ENCODE peak calls at places on chromosomes 11 and 22, in seven cellular contexts. One of them, this sample, is unnamed.
A peak's percentile ranks its signal among the peaks of the same experiment; 100 is the strongest.

GRCh38 chr11:28585007-28585406 is 476.8 kb downstream of the METTL15 start:
- DNase-seq in heart left ventricle: no peak
- DNase-seq in astrocyte: peak; percentile 42
- DNase-seq in uterus: no peak
- DNase-seq in left ventricle myocardium inferior: no peak
- DNase-seq in ovary: no peak
- DNase-seq in neural progenitor cell: no peak
- DNase-seq in this sample: no peak

GRCh38 chr11:18769802-18770456 is 21.7 kb downstream of the PTPN5 start:
- DNase-seq in heart left ventricle: no peak
- DNase-seq in uterus: no peak
- DNase-seq in left ventricle myocardium inferior: no peak
- DNase-seq in astrocyte: no peak
- DNase-seq in ovary: no peak
- DNase-seq in neural progenitor cell: no peak
- DNase-seq in this sample: no peak

GRCh38 chr11:126339866-126340434 is 15.5 kb upstream of the ST3GAL4 start:
- DNase-seq in ovary: peak; percentile 55
- DNase-seq in astrocyte: peak; percentile 68
- DNase-seq in neural progenitor cell: peak; percentile 35
- DNase-seq in heart left ventricle: peak; percentile 81
- DNase-seq in left ventricle myocardium inferior: peak; percentile 81
- DNase-seq in uterus: peak; percentile 75
- DNase-seq in this sample: no peak

GRCh38 chr11:111565111-111565720 is 24.7 kb downstream of the LAYN start:
- DNase-seq in ovary: peak; percentile 60
- DNase-seq in left ventricle myocardium inferior: peak; percentile 26
- DNase-seq in astrocyte: no peak
- DNase-seq in uterus: peak; percentile 68
- DNase-seq in heart left ventricle: no peak
- DNase-seq in neural progenitor cell: peak; percentile 55
- DNase-seq in this sample: peak; percentile 46

GRCh38 chr11:5550440-5551095 is 2.2 kb upstream of the OR52H1 start:
- DNase-seq in left ventricle myocardium inferior: no peak
- DNase-seq in uterus: no peak
- DNase-seq in ovary: no peak
- DNase-seq in heart left ventricle: no peak
- DNase-seq in neural progenitor cell: no peak
- DNase-seq in astrocyte: peak; percentile 92
- DNase-seq in this sample: no peak

GRCh38 chr11:86261328-86261727 is 16.8 kb downstream of the EED start:
- DNase-seq in astrocyte: no peak
- DNase-seq in heart left ventricle: no peak
- DNase-seq in ovary: no peak
- DNase-seq in uterus: no peak
- DNase-seq in left ventricle myocardium inferior: no peak
- DNase-seq in neural progenitor cell: no peak
- DNase-seq in this sample: no peak

GRCh38 chr11:78197816-78198215 is 9.1 kb downstream of the USP35 start:
- DNase-seq in neural progenitor cell: no peak
- DNase-seq in uterus: no peak
- DNase-seq in ovary: no peak
- DNase-seq in left ventricle myocardium inferior: no peak
- DNase-seq in astrocyte: no peak
- DNase-seq in heart left ventricle: no peak
- DNase-seq in this sample: no peak

GRCh38 chr22:25729595-25729994 is 12.4 kb upstream of the MYO18B start:
- DNase-seq in ovary: no peak
- DNase-seq in uterus: no peak
- DNase-seq in heart left ventricle: no peak
- DNase-seq in left ventricle myocardium inferior: no peak
- DNase-seq in neural progenitor cell: no peak
- DNase-seq in astrocyte: no peak
- DNase-seq in this sample: no peak

GRCh38 chr11:20397281-20397680 is 9.8 kb downstream of the PRMT3 start:
- DNase-seq in uterus: no peak
- DNase-seq in astrocyte: peak; percentile 37
- DNase-seq in heart left ventricle: no peak
- DNase-seq in neural progenitor cell: peak; percentile 61
- DNase-seq in left ventricle myocardium inferior: no peak
- DNase-seq in ovary: no peak
- DNase-seq in this sample: no peak

GRCh38 chr22:28017558-28017820 is 98.4 kb upstream of the PITPNB start:
- DNase-seq in heart left ventricle: no peak
- DNase-seq in ovary: no peak
- DNase-seq in neural progenitor cell: no peak
- DNase-seq in uterus: no peak
- DNase-seq in left ventricle myocardium inferior: no peak
- DNase-seq in astrocyte: no peak
- DNase-seq in this sample: no peak

GRCh38 chr11:86688398-86689179 is 16.2 kb upstream of the ME3 start:
- DNase-seq in astrocyte: peak; percentile 78
- DNase-seq in heart left ventricle: no peak
- DNase-seq in uterus: no peak
- DNase-seq in neural progenitor cell: no peak
- DNase-seq in left ventricle myocardium inferior: no peak
- DNase-seq in ovary: no peak
- DNase-seq in this sample: no peak

GRCh38 chr22:26656896-26657851 is at the start of gene MIAT:
- DNase-seq in astrocyte: no peak
- DNase-seq in heart left ventricle: peak; percentile 71
- DNase-seq in left ventricle myocardium inferior: no peak
- DNase-seq in neural progenitor cell: peak; percentile 89
- DNase-seq in ovary: no peak
- DNase-seq in uterus: no peak
- DNase-seq in this sample: peak; percentile 67

GRCh38 chr11:73999581-74000306 is 9.1 kb downstream of the UCP3 start:
- DNase-seq in uterus: no peak
- DNase-seq in neural progenitor cell: no peak
- DNase-seq in left ventricle myocardium inferior: no peak
- DNase-seq in heart left ventricle: no peak
- DNase-seq in astrocyte: no peak
- DNase-seq in ovary: no peak
- DNase-seq in this sample: no peak

GRCh38 chr22:35349368-35349703 is 31.6 kb upstream of the HMOX1 start:
- DNase-seq in astrocyte: no peak
- DNase-seq in uterus: no peak
- DNase-seq in heart left ventricle: peak; percentile 55
- DNase-seq in ovary: no peak
- DNase-seq in left ventricle myocardium inferior: no peak
- DNase-seq in neural progenitor cell: no peak
- DNase-seq in this sample: no peak

GRCh38 chr22:35102663-35103062 is 36.7 kb downstream of the ISX start:
- DNase-seq in heart left ventricle: no peak
- DNase-seq in left ventricle myocardium inferior: no peak
- DNase-seq in neural progenitor cell: peak; percentile 25
- DNase-seq in uterus: no peak
- DNase-seq in astrocyte: no peak
- DNase-seq in ovary: no peak
- DNase-seq in this sample: no peak

DNA sequence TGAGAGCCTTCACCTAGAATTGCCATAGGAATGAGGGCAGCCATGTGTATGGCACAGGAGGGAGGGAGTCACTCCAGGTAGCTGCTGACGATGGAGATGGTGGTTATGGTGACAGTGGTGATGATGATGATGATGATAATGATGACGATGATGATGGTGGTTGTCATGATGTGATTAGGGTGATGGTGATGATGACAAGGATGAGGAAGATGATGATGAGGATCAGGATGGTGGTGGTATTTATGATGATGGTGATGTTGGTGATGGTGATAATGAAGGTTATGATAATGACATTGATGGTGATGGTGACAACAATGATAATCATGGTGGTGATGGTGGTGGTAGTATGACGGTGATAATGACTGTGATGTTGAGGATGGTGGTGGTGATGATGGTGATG is 1130.5 kb downstream of the BRD1 start:
- DNase-seq in left ventricle myocardium inferior: no peak
- DNase-seq in uterus: no peak
- DNase-seq in astrocyte: no peak
- DNase-seq in ovary: no peak
- DNase-seq in neural progenitor cell: no peak
- DNase-seq in heart left ventricle: no peak
- DNase-seq in this sample: no peak
- H3K9me3 ChIP-seq in left ventricle myocardium inferior: no peaks in the 10 kb centered on the region
- H3K9me3 ChIP-seq in uterus: no peaks in the 10 kb centered on the region
- H3K9me3 ChIP-seq in astrocyte: no peaks in the 10 kb centered on the region
- H3K9me3 ChIP-seq in ovary: no peaks in the 10 kb centered on the region
- H3K9me3 ChIP-seq in neural progenitor cell: no peaks in the 10 kb centered on the region
- H3K9me3 ChIP-seq in heart left ventricle: no peaks in the 10 kb centered on the region
- H3K9me3 ChIP-seq in this sample: no peaks in the 10 kb centered on the region

DNA sequence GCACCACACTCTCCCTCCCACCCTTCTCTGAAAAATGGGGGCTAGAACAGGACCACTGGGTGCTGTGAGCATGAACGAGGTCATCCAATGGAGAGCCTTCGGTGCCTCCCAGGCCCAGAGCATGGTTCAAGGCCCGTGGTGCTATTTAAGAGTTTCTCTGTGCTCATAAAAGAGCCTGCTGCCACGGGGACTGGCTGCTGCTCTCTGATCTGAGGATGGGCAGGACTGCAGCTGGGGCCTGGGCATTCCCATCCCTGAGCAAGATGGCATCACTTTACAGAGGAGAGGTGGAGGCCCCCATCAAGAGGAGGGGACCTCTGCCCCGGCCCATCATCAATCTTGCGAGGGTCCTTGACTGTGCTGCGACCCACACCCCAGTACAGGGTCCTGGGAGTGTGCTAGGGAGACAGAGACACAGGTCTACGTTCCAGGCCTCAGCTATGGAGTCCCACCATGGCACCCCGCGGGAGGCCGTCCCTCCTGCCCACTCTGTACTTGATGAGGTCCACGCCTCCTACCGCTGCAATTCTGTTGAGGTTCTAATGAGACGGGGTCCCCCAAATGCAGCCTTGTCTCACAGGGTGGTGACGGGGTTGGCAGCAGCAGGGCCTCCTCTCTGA is 405.5 kb downstream of the SHANK2 start:
- DNase-seq in heart left ventricle: peak; percentile 33
- DNase-seq in left ventricle myocardium inferior: no peak
- DNase-seq in uterus: no peak
- DNase-seq in neural progenitor cell: no peak
- DNase-seq in astrocyte: no peak
- DNase-seq in ovary: no peak
- DNase-seq in this sample: no peak
- H3K9me3 ChIP-seq in heart left ventricle: no peaks in the 10 kb centered on the region
- H3K9me3 ChIP-seq in left ventricle myocardium inferior: peaks cover 20% of the 10 kb centered on the region
- H3K9me3 ChIP-seq in uterus: peaks cover 5% of the 10 kb centered on the region
- H3K9me3 ChIP-seq in neural progenitor cell: no peaks in the 10 kb centered on the region
- H3K9me3 ChIP-seq in astrocyte: no peaks in the 10 kb centered on the region
- H3K9me3 ChIP-seq in ovary: no peaks in the 10 kb centered on the region
- H3K9me3 ChIP-seq in this sample: no peaks in the 10 kb centered on the region

GRCh38 chr11:60679879-60680278 is 19.5 kb upstream of the MS4A8 start:
- DNase-seq in uterus: no peak
- DNase-seq in left ventricle myocardium inferior: no peak
- DNase-seq in heart left ventricle: no peak
- DNase-seq in astrocyte: no peak
- DNase-seq in ovary: no peak
- DNase-seq in neural progenitor cell: no peak
- DNase-seq in this sample: no peak
- H3K9me3 ChIP-seq in uterus: peaks cover 7% of the 10 kb centered on the region
- H3K9me3 ChIP-seq in left ventricle myocardium inferior: peaks cover 46% of the 10 kb centered on the region
- H3K9me3 ChIP-seq in heart left ventricle: no peaks in the 10 kb centered on the region
- H3K9me3 ChIP-seq in astrocyte: peaks cover 8% of the 10 kb centered on the region
- H3K9me3 ChIP-seq in ovary: no peaks in the 10 kb centered on the region
- H3K9me3 ChIP-seq in neural progenitor cell: peaks cover 9% of the 10 kb centered on the region
- H3K9me3 ChIP-seq in this sample: no peaks in the 10 kb centered on the region

GRCh38 chr22:47198801-47199251 is 436.4 kb downstream of the TBC1D22A start:
- DNase-seq in neural progenitor cell: no peak
- DNase-seq in ovary: peak; percentile 9
- DNase-seq in heart left ventricle: no peak
- DNase-seq in astrocyte: no peak
- DNase-seq in uterus: no peak
- DNase-seq in left ventricle myocardium inferior: no peak
- DNase-seq in this sample: no peak
- H3K9me3 ChIP-seq in neural progenitor cell: no peaks in the 10 kb centered on the region
- H3K9me3 ChIP-seq in ovary: no peaks in the 10 kb centered on the region
- H3K9me3 ChIP-seq in heart left ventricle: no peaks in the 10 kb centered on the region
- H3K9me3 ChIP-seq in astrocyte: no peaks in the 10 kb centered on the region
- H3K9me3 ChIP-seq in uterus: no peaks in the 10 kb centered on the region
- H3K9me3 ChIP-seq in left ventricle myocardium inferior: no peaks in the 10 kb centered on the region
- H3K9me3 ChIP-seq in this sample: no peaks in the 10 kb centered on the region

GRCh38 chr22:49479566-49479965 is 348.1 kb downstream of the BRD1 start:
- DNase-seq in astrocyte: no peak
- DNase-seq in ovary: no peak
- DNase-seq in neural progenitor cell: no peak
- DNase-seq in heart left ventricle: no peak
- DNase-seq in left ventricle myocardium inferior: no peak
- DNase-seq in uterus: no peak
- DNase-seq in this sample: no peak

GRCh38 chr22:49473286-49473685 is 354.4 kb downstream of the BRD1 start:
- DNase-seq in heart left ventricle: no peak
- DNase-seq in left ventricle myocardium inferior: no peak
- DNase-seq in neural progenitor cell: no peak
- DNase-seq in astrocyte: no peak
- DNase-seq in ovary: no peak
- DNase-seq in uterus: no peak
- DNase-seq in this sample: no peak

GRCh38 chr22:49476176-49476575 is 351.5 kb downstream of the BRD1 start:
- DNase-seq in neural progenitor cell: peak; percentile 61
- DNase-seq in uterus: no peak
- DNase-seq in heart left ventricle: no peak
- DNase-seq in ovary: no peak
- DNase-seq in astrocyte: no peak
- DNase-seq in left ventricle myocardium inferior: no peak
- DNase-seq in this sample: no peak

GRCh38 chr22:49476800-49477400 is 350.8 kb downstream of the BRD1 start:
- DNase-seq in astrocyte: no peak
- DNase-seq in uterus: no peak
- DNase-seq in left ventricle myocardium inferior: no peak
- DNase-seq in ovary: no peak
- DNase-seq in heart left ventricle: no peak
- DNase-seq in neural progenitor cell: no peak
- DNase-seq in this sample: no peak

GRCh38 chr22:49475253-49475652 is 352.4 kb downstream of the BRD1 start:
- DNase-seq in heart left ventricle: no peak
- DNase-seq in neural progenitor cell: no peak
- DNase-seq in astrocyte: no peak
- DNase-seq in uterus: no peak
- DNase-seq in left ventricle myocardium inferior: no peak
- DNase-seq in ovary: no peak
- DNase-seq in this sample: no peak
- H3K9me3 ChIP-seq in heart left ventricle: no peaks in the 10 kb centered on the region
- H3K9me3 ChIP-seq in neural progenitor cell: no peaks in the 10 kb centered on the region
- H3K9me3 ChIP-seq in astrocyte: peaks cover 13% of the 10 kb centered on the region
- H3K9me3 ChIP-seq in uterus: no peaks in the 10 kb centered on the region
- H3K9me3 ChIP-seq in left ventricle myocardium inferior: peaks cover 3% of the 10 kb centered on the region
- H3K9me3 ChIP-seq in ovary: no peaks in the 10 kb centered on the region
- H3K9me3 ChIP-seq in this sample: no peaks in the 10 kb centered on the region